ENCODE peak calls at places on chromosomes 3 and 15, in eight cellular contexts. X is IMR-90, Y is GM13977, W is psoas muscle, O is fibroblast of the aortic adventitia, P is lower leg skin, R is fibroblast of mammary gland, F is GM23338. V is an unnamed sample.

GRCh38 chr15:80403712-80404056 is 498 bp upstream of the ARNT2 start:
- DNase-seq in W (no peak), R (no peak), O (no peak), Y (peak; percentile 28), F (peak; percentile 66), P (no peak), X (no peak), V (peak; percentile 55)

GRCh38 chr3:53134631-53135232 is 4.5 kb upstream of the RFT1 start:
- DNase-seq in F (peak; percentile 85), X (peak; percentile 63), P (peak; percentile 91), O (peak; percentile 72), R (peak; percentile 65), W (peak; percentile 70), Y (peak; percentile 82), V (peak; percentile 69)

GRCh38 chr3:122986790-122987189 is 40.8 kb downstream of the SEMA5B start:
- DNase-seq in X (no peak), P (no peak), O (no peak), Y (no peak), W (no peak), F (peak; percentile 93), R (no peak), V (no peak)

GRCh38 chr3:69084326-69084667 is 440 bp upstream of the ARL6IP5 start:
- DNase-seq in O (peak; percentile 91), R (peak; percentile 94), X (peak; percentile 85), P (no peak), W (no peak), F (no peak), Y (no peak), V (no peak)

GRCh38 chr3:15860014-15860934 is 62.5 kb upstream of the ANKRD28 start:
- DNase-seq in R (peak; percentile 49), Y (peak; percentile 32), P (peak; percentile 89), X (peak; percentile 58), O (peak; percentile 51), F (peak; percentile 76), W (peak; percentile 35), V (peak; percentile 33)

GRCh38 chr15:72796515-72797337 is 13.2 kb upstream of the ADPGK start:
- DNase-seq in W (peak; percentile 78), F (peak; percentile 80), Y (peak; percentile 78), O (peak; percentile 35), R (peak; percentile 30), X (peak; percentile 16), P (peak; percentile 81), V (peak; percentile 74)

GRCh38 chr3:41653575-41654239 is 308.2 kb downstream of the ULK4 start:
- DNase-seq in Y (no peak), W (no peak), R (peak; percentile 8), F (no peak), P (no peak), O (no peak), X (peak; percentile 12), V (no peak)

GRCh38 chr3:46997453-46998091 is 18.1 kb downstream of the NBEAL2 start:
- DNase-seq in Y (no peak), R (no peak), W (peak; percentile 12), X (no peak), F (no peak), P (no peak), O (no peak), V (no peak)

GRCh38 chr15:55969582-55969981 is 23.8 kb downstream of the NEDD4 start:
- DNase-seq in F (no peak), X (no peak), W (no peak), O (no peak), P (no peak), R (no peak), Y (no peak), V (no peak)

GRCh38 chr15:23422099-23422945 is 24.7 kb downstream of the GOLGA6L2 start:
- DNase-seq in W (no peak), Y (no peak), R (peak; percentile 16), X (no peak), O (peak; percentile 11), F (no peak), P (no peak), V (no peak)

GRCh38 chr3:194711286-194711685 is 25.6 kb downstream of the FAM43A start:
- DNase-seq in F (no peak), P (no peak), R (peak; percentile 4), X (no peak), O (no peak), Y (no peak), W (no peak), V (no peak)

GRCh38 chr3:26558257-26558656 is 64.3 kb upstream of the LRRC3B start:
- DNase-seq in P (no peak), R (no peak), W (no peak), O (no peak), X (no peak), F (peak; percentile 14), Y (no peak), V (no peak)

GRCh38 chr15:68191555-68191954 is 13.6 kb downstream of the CALML4 start:
- DNase-seq in R (no peak), P (no peak), W (no peak), X (no peak), F (peak; percentile 80), O (no peak), Y (no peak), V (no peak)

GRCh38 chr3:41369838-41370237 is 170.5 kb downstream of the CTNNB1 start:
- DNase-seq in R (no peak), O (no peak), Y (no peak), X (no peak), P (no peak), F (peak; percentile 21), W (no peak), V (no peak)

GRCh38 chr3:156745766-156746165 is 71.4 kb downstream of the TIPARP start:
- DNase-seq in W (no peak), X (no peak), P (no peak), O (no peak), F (peak; percentile 14), R (no peak), Y (no peak), V (no peak)

GRCh38 chr3:124266517-124266916 is 274.6 kb upstream of the ROPN1 start:
- DNase-seq in P (no peak), O (no peak), R (no peak), F (no peak), Y (no peak), W (no peak), X (no peak), V (no peak)

GRCh38 chr3:148202386-148202785 is 495.3 kb upstream of the AGTR1 start:
- DNase-seq in O (no peak), P (no peak), W (no peak), X (no peak), R (no peak), Y (no peak), F (no peak), V (no peak)

GRCh38 chr3:129119365-129120100 is 2.1 kb downstream of the RAB43 start:
- DNase-seq in W (no peak), O (no peak), X (no peak), R (no peak), Y (no peak), F (no peak), P (no peak), V (no peak)

GRCh38 chr15:35003928-35004327 is 15.8 kb upstream of the ZNF770 start:
- DNase-seq in X (no peak), W (no peak), R (no peak), Y (no peak), P (no peak), F (no peak), O (no peak), V (no peak)

GRCh38 chr3:64067510-64068346 is 44.4 kb upstream of the PSMD6 start:
- DNase-seq in X (peak; percentile 20), W (no peak), O (peak; percentile 63), R (peak; percentile 41), Y (no peak), F (no peak), P (no peak), V (no peak)

GRCh38 chr15:38377547-38378161 is 76.3 kb upstream of the FAM98B start:
- DNase-seq in O (no peak), R (no peak), W (no peak), X (peak; percentile 22), F (no peak), Y (no peak), P (no peak), V (no peak)

GRCh38 chr15:82640672-82641071 is 6.5 kb downstream of the CPEB1 start:
- DNase-seq in Y (no peak), W (no peak), P (no peak), F (no peak), X (no peak), O (no peak), R (no peak), V (no peak)

GRCh38 chr3:73781536-73781935 is 156.8 kb upstream of the PDZRN3 start:
- DNase-seq in W (no peak), O (no peak), Y (no peak), P (no peak), F (no peak), R (no peak), X (no peak), V (no peak)

GRCh38 chr3:167406876-167407492 is 26.9 kb upstream of the ZBBX start:
- DNase-seq in W (no peak), P (no peak), O (peak; percentile 24), F (peak; percentile 87), Y (no peak), X (peak; percentile 15), R (peak; percentile 77), V (peak; percentile 38)

GRCh38 chr3:166274996-166275395 is 437.8 kb upstream of the BCHE start:
- DNase-seq in F (no peak), R (peak; percentile 49), X (peak; percentile 61), O (peak; percentile 19), P (no peak), W (no peak), Y (no peak), V (no peak)

DNA sequence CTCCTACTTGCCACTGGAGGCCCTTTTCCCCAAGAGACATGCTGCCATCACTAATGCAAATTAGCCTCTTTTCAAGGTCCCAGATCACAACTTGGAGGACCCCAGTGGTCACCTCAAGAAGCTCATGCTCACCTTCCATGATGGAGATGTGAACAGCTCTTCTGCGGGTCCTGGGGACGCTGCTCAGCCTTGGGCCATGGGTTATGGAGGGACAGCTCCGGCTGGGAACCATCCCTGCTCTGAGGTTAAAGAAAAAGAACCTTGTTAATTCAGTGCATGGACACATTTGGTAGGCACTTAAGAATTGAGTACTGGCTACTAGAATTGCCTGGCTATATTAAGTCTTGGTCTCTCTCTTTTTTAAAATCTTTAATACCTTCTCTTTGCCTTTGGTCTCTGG is 56.8 kb downstream of the WDR76 start:
- DNase-seq in W (no peak), X (no peak), O (no peak), F (no peak), R (no peak), P (peak; percentile 72), Y (no peak), V (no peak)
- TF ChIP-seq CTCF in W (no peak), X (no peak), O (no peak), F (no peak), R (no peak), P (no peak), Y (no peak), V (no peak)

GRCh38 chr3:97821810-97822775 is at the start of gene CRYBG3:
- DNase-seq in P (peak; percentile 96), R (peak; percentile 70), O (peak; percentile 68), W (peak; percentile 85), F (peak; percentile 87), X (peak; percentile 75), Y (peak; percentile 93), V (peak; percentile 86)
- TF ChIP-seq CTCF in P (no peak), R (peak; percentile 18), O (peak; percentile 40), W (peak; percentile 21), F (peak; percentile 31), X (peak; percentile 31), Y (no peak), V (no peak)

GRCh38 chr15:85592148-85592547 is 202.6 kb downstream of the KLHL25 start:
- DNase-seq in R (peak; percentile 83), Y (no peak), F (peak; percentile 21), X (peak; percentile 86), P (no peak), O (peak; percentile 90), W (no peak), V (no peak)
- TF ChIP-seq CTCF in R (peak; percentile 40), Y (no peak), F (peak; percentile 30), X (peak; percentile 53), P (no peak), O (peak; percentile 45), W (peak; percentile 10), V (no peak)

GRCh38 chr15:58795825-58796224 is 24.7 kb downstream of the MINDY2 start:
- DNase-seq in W (no peak), O (no peak), P (no peak), F (no peak), Y (no peak), X (no peak), R (no peak), V (no peak)
- TF ChIP-seq CTCF in W (no peak), O (no peak), P (no peak), F (no peak), Y (no peak), X (no peak), R (no peak), V (no peak)

V was measured in nephron progenitor cell.